ENCODE peak calls at places on chromosomes 2 and 18, in eight cellular contexts. M is RWPE2, E is CD14-positive monocyte, I is PC-3, V is prostate gland, W is AG04449, Y is endothelial cell, G is heart right ventricle. K is an unnamed sample.

GRCh38 chr2:220034356-220035121 is 407.1 kb downstream of the SLC4A3 start:
- DNase-seq in M (no peak), E (no peak), I (peak; percentile 58), V (no peak), W (no peak), Y (no peak), G (no peak), K (no peak)

GRCh38 chr2:232485333-232485756 is 2.3 kb downstream of the ECEL1 start:
- DNase-seq in M (peak; percentile 25), E (no peak), I (no peak), V (no peak), W (no peak), Y (no peak), G (no peak), K (peak; percentile 45)

GRCh38 chr2:140990416-140990815 is 1140.4 kb downstream of the LRP1B start:
- DNase-seq in M (no peak), E (no peak), I (peak; percentile 51), V (no peak), W (peak; percentile 82), Y (no peak), G (no peak), K (no peak)

GRCh38 chr2:26212011-26212410 is 32.4 kb downstream of the HADHA start:
- DNase-seq in M (no peak), E (no peak), I (no peak), V (no peak), W (no peak), Y (no peak), G (no peak), K (no peak)

GRCh38 chr2:51079945-51080344 is 48.0 kb upstream of the NRXN1 start:
- DNase-seq in M (no peak), E (no peak), I (peak; percentile 52), V (no peak), W (no peak), Y (no peak), G (no peak), K (no peak)

GRCh38 chr2:201559067-201559710 is 84.1 kb downstream of the TMEM237 start:
- DNase-seq in M (no peak), E (no peak), I (no peak), V (no peak), W (no peak), Y (no peak), G (peak; percentile 13), K (no peak)

GRCh38 chr2:232871835-232872736 is 2.0 kb downstream of the SNORC start:
- DNase-seq in M (no peak), E (no peak), I (no peak), V (no peak), W (no peak), Y (no peak), G (no peak), K (peak; percentile 48)

GRCh38 chr18:76658627-76659026 is 163.6 kb upstream of the ZNF516 start:
- DNase-seq in M (no peak), E (no peak), I (no peak), V (no peak), W (no peak), Y (peak; percentile 56), G (no peak), K (no peak)

GRCh38 chr2:219454217-219454616 is 19.6 kb downstream of the SPEG start:
- DNase-seq in M (peak; percentile 34), E (no peak), I (no peak), V (no peak), W (no peak), Y (no peak), G (no peak), K (no peak)

GRCh38 chr2:210445116-210445707 is 31.3 kb downstream of the LANCL1 start:
- DNase-seq in M (no peak), E (no peak), I (peak; percentile 57), V (no peak), W (no peak), Y (no peak), G (no peak), K (no peak)

GRCh38 chr2:172109670-172110421 is 7.1 kb upstream of the DLX2 start:
- DNase-seq in M (no peak), E (no peak), I (no peak), V (no peak), W (no peak), Y (no peak), G (no peak), K (no peak)

GRCh38 chr18:44844486-44844885 is 163.8 kb downstream of the SETBP1 start:
- DNase-seq in M (no peak), E (no peak), I (no peak), V (no peak), W (no peak), Y (no peak), G (no peak), K (no peak)

GRCh38 chr2:50535971-50536759 is 495.8 kb downstream of the NRXN1 start:
- DNase-seq in M (no peak), E (no peak), I (peak; percentile 65), V (no peak), W (no peak), Y (peak; percentile 24), G (no peak), K (no peak)

GRCh38 chr2:25651066-25651465 is 22.3 kb downstream of the DTNB start:
- DNase-seq in M (no peak), E (no peak), I (no peak), V (no peak), W (peak; percentile 4), Y (no peak), G (no peak), K (no peak)

GRCh38 chr2:218152777-218153176 is 14.0 kb downstream of the CXCR1 start:
- DNase-seq in M (peak; percentile 86), E (no peak), I (peak; percentile 88), V (peak; percentile 39), W (no peak), Y (no peak), G (no peak), K (no peak)

GRCh38 chr2:81324046-81324445 is 1019.5 kb upstream of the LRRTM1 start:
- DNase-seq in M (no peak), E (no peak), I (peak; percentile 59), V (no peak), W (no peak), Y (peak; percentile 14), G (no peak), K (no peak)
- TF ChIP-seq CTCF in M (peak; percentile 41), E (no peak), I (peak; percentile 68), V (peak; percentile 33), W (no peak), Y (peak; percentile 48), G (no peak), K (no peak)

GRCh38 chr2:188984126-188984525 is 10.0 kb downstream of the COL3A1 start:
- DNase-seq in M (no peak), E (no peak), I (peak; percentile 46), V (no peak), W (no peak), Y (no peak), G (no peak), K (no peak)
- TF ChIP-seq CTCF in M (peak; percentile 29), E (no peak), I (peak; percentile 55), V (peak; percentile 30), W (peak; percentile 8), Y (no peak), G (peak; percentile 39), K (peak; percentile 22)

GRCh38 chr18:26317353-26317865 is 91.2 kb downstream of the TAF4B start:
- DNase-seq in M (no peak), E (no peak), I (peak; percentile 80), V (no peak), W (no peak), Y (no peak), G (no peak), K (no peak)

GRCh38 chr18:26307161-26307773 is 81.0 kb downstream of the TAF4B start:
- DNase-seq in M (no peak), E (no peak), I (peak; percentile 75), V (peak; percentile 42), W (no peak), Y (peak; percentile 50), G (no peak), K (no peak)

GRCh38 chr18:26309283-26309682 is 83.0 kb downstream of the TAF4B start:
- DNase-seq in M (no peak), E (no peak), I (peak; percentile 27), V (no peak), W (no peak), Y (no peak), G (no peak), K (no peak)

DNA sequence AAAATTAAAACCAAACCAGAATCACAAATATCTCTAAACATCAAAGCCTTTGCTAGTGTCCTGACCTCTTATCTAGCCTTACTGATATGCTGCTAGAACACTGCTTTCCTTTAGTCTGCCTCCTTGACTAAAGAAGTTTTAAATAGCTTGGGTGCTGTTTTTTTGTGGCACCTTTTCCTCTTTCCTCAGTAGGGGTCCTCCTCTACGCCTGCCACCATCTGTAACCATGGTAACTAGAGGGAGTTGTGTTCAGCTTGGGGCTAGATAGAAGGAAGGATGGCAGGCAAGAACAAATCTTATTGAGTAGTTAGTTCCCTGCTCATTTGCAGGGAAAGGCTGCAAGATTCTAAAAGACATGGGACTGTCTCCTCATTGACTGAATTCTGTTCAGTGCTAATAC is 86.0 kb downstream of the TAF4B start:
- DNase-seq in M (no peak), E (no peak), I (no peak), V (no peak), W (no peak), Y (no peak), G (no peak), K (no peak)
- TF ChIP-seq CTCF in M (no peak), E (no peak), I (no peak), V (no peak), W (no peak), Y (no peak), G (no peak), K (no peak)

GRCh38 chr2:43169091-43169936 is 57.1 kb downstream of the ZFP36L2 start:
- DNase-seq in M (no peak), E (no peak), I (peak; percentile 70), V (peak; percentile 72), W (no peak), Y (no peak), G (peak; percentile 33), K (peak; percentile 77)
- TF ChIP-seq CTCF in M (no peak), E (no peak), I (peak; percentile 27), V (no peak), W (no peak), Y (no peak), G (no peak), K (no peak)

K was measured in upper lobe of right lung.